ENCODE peak calls at places on chromosomes 11 and 22, in four cellular contexts. F is fibroblast of villous mesenchyme; V is CD8-positive, alpha-beta T cell; E is AG04450. M is an unnamed sample.

GRCh38 chr22:48705159-48705916 is 1122.3 kb downstream of the BRD1 start:
- DNase-seq in F (no peak), V (no peak), E (no peak), M (no peak)

GRCh38 chr22:17346578-17346977 is 22.7 kb upstream of the CECR2 start:
- DNase-seq in F (no peak), V (no peak), E (no peak), M (no peak)

GRCh38 chr11:76369406-76369805 is 11.5 kb downstream of the THAP12 start:
- DNase-seq in F (no peak), V (no peak), E (no peak), M (no peak)

GRCh38 chr11:107840120-107840479 is 18.5 kb downstream of the SLC35F2 start:
- DNase-seq in F (no peak), V (no peak), E (no peak), M (no peak)

GRCh38 chr22:43436536-43437267 is 24.9 kb downstream of the MPPED1 start:
- DNase-seq in F (no peak), V (no peak), E (no peak), M (no peak)

GRCh38 chr11:57306156-57306876 is 18.4 kb downstream of the TNKS1BP1 start:
- DNase-seq in F (no peak), V (no peak), E (no peak), M (no peak)

GRCh38 chr22:23294221-23294620 is 113.9 kb downstream of the BCR start:
- DNase-seq in F (no peak), V (no peak), E (no peak), M (no peak)

GRCh38 chr11:94185387-94186084 is 56.9 kb downstream of the PANX1 start:
- DNase-seq in F (peak), V (no peak), E (peak), M (no peak)

GRCh38 chr11:115324569-115325432 is 179.4 kb downstream of the CADM1 start:
- DNase-seq in F (peak), V (no peak), E (peak), M (no peak)

GRCh38 chr11:58765078-58765477 is 33.3 kb upstream of the GLYAT start:
- DNase-seq in F (no peak), V (no peak), E (no peak), M (no peak)

GRCh38 chr11:43835104-43835503 is 45.5 kb upstream of the ALKBH3 start:
- DNase-seq in F (peak), V (no peak), E (no peak), M (peak)

GRCh38 chr22:37634505-37635002 is 4.9 kb upstream of the SH3BP1 start:
- DNase-seq in F (no peak), V (no peak), E (no peak), M (no peak)

GRCh38 chr22:47663615-47664605 is 901.5 kb downstream of the TBC1D22A start:
- DNase-seq in F (no peak), V (no peak), E (no peak), M (no peak)

GRCh38 chr11:32312865-32313403 is 122.4 kb downstream of the WT1 start:
- DNase-seq in F (peak), V (no peak), E (no peak), M (no peak)

GRCh38 chr22:42902875-42903510 is 45.9 kb upstream of the ARFGAP3 start:
- DNase-seq in F (peak), V (no peak), E (peak), M (no peak)

GRCh38 chr11:77386178-77386577 is 84.7 kb upstream of the GDPD4 start:
- DNase-seq in F (no peak), V (no peak), E (no peak), M (no peak)

GRCh38 chr11:106087815-106088435 is 10.5 kb downstream of the AASDHPPT start:
- DNase-seq in F (peak), V (no peak), E (no peak), M (no peak)

GRCh38 chr11:6251120-6251733 is 8.4 kb upstream of the CCKBR start:
- DNase-seq in F (peak), V (no peak), E (peak), M (peak)

GRCh38 chr11:95576149-95576851 is 213.3 kb downstream of the FAM76B start:
- DNase-seq in F (no peak), V (no peak), E (no peak), M (no peak)

GRCh38 chr22:30372915-30373314 is 14.3 kb downstream of the RNF215 start:
- DNase-seq in F (no peak), V (no peak), E (no peak), M (no peak)
- TF ChIP-seq CTCF in F (no peak), V (no peak), E (no peak), M (no peak)

GRCh38 chr11:68314203-68314885 is 2.0 kb downstream of the LRP5 start:
- DNase-seq in F (no peak), V (no peak), E (no peak), M (no peak)

GRCh38 chr11:68314886-68315580 is 2.6 kb downstream of the LRP5 start:
- DNase-seq in F (peak), V (no peak), E (no peak), M (no peak)

GRCh38 chr11:68313574-68314202 is 1.3 kb downstream of the LRP5 start:
- DNase-seq in F (peak), V (no peak), E (no peak), M (no peak)

GRCh38 chr11:68315581-68315920 is 3.2 kb downstream of the LRP5 start:
- DNase-seq in F (no peak), V (no peak), E (no peak), M (no peak)

DNA sequence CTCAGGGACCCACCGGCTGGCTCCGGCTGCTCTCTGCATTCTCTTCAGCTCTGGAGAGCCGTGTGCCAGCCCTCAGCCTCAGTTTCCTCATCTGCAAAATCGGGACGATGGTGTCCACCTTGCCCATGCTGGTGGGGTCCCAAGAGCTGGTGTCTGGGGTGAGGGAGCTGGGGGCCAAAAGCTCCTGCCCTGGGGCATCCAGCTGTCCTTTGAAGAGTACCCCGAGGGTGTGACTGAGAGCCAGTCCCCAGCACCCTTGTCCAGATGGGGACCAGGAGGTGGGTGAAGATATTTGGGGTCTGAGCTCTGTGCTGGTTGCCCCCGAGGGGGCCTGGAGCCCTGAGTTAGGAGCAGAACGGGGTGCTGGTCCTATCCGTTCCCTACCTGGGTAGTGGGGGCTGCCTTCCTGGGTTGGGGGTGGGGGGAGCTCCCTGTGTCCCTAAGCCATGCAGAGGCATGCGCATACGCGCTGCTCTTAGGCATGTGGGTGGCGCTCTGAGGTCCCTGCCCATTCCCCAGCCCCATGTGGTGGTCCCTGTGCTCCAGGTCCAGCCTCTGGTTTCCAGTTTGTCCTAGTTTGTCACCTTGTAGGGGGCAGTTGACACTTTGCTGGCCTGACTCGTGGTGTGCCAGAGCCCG is 4.9 kb downstream of the LRP5 start:
- DNase-seq in F (no peak), V (no peak), E (no peak), M (no peak)
- H3K4me3 ChIP-seq in F (no peak), V (no peak), E (no peak), M (no peak)

GRCh38 chr11:125871391-125872137 is 15.9 kb upstream of the HYLS1 start:
- DNase-seq in F (peak), V (no peak), E (no peak), M (peak)
- TF ChIP-seq CTCF in F (peak), V (no peak), E (peak), M (peak)

DNA sequence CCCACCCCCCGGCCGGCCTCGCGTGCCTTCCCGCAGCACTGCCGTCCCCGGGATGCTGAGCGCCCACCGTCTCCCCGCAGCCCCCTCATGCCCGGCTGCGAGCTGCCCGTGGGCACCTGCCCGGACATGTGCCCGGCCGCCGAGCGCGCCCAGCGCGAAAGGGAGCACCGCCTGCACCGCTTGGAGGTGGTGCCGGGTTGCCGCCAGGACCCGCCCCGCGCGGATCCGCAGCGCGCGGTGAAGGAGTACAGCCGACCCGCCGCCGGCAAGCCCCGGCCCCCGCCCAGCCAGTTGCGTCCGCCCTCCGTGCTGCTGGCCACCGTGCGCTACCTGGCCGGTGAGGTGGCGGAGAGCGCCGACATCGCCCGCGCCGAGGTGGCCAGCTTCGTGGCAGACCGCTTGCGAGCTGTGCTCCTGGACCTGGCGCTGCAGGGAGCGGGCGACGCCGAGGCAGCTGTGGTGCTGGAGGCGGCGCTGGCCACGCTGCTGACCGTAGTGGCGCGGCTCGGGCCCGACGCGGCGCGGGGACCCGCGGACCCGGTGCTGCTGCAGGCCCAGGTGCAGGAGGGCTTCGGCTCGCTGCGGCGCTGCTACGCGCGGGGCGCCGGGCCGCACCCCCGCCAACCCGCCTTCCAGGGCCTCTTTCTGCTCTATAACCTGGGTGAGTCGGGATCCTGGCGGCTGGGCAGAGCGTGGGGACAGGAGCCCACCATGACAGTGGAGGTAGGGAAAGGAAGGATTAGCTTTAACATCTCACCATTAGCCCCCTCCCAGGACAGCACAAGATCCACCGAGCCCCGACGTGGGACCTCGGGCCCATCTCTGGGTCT is at the start of gene SAC3D1:
- DNase-seq in F (no peak), V (no peak), E (no peak), M (peak)
- H3K4me3 ChIP-seq in F (peak), V (peak), E (peak), M (peak)

DNA sequence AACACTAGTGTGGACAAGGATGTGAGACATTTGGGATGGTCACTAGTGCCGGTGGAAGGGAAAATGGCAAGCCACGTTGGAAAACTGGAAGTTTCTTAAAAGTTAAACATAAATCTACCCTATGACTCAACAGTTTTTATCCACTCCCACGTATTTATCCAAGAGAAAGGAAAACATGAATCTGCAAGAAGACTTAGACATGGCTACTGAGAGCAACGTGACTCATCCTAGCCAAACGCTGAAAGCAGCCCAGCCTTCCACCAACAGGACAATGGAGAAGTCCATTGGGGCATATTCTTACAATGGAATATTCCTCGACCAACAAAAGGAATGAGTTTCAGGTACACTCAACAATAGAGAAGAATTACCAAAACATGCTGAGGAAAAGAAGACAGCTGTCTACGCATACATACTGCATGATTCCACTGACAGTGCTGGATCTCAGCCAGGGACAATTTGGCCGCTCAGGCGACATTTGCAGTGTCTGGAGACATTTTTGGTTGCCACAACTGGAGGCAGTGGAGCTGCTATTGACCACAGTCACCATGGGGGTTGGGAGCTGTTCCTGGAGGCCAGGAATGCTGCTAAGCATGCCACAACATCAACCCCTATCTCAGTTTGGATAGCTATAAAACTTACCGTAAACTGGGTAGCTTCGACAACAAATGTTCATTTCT is 21.2 kb downstream of the SYT13 start:
- DNase-seq in F (peak), V (no peak), E (peak), M (peak)
- TF ChIP-seq CTCF in F (no peak), V (no peak), E (no peak), M (no peak)

GRCh38 chr22:30265131-30265720 is 1.4 kb downstream of the OSM start:
- DNase-seq in F (no peak), V (no peak), E (no peak), M (no peak)

GRCh38 chr22:30268331-30268730 is 1.7 kb upstream of the OSM start:
- DNase-seq in F (no peak), V (no peak), E (no peak), M (no peak)

GRCh38 chr22:30266445-30267381 is at the start of gene OSM:
- DNase-seq in F (no peak), V (peak), E (no peak), M (no peak)

GRCh38 chr22:30265851-30266444 is 703 bp downstream of the OSM start:
- DNase-seq in F (no peak), V (peak), E (no peak), M (no peak)

GRCh38 chr22:30267382-30268302 is 991 bp upstream of the OSM start:
- DNase-seq in F (no peak), V (peak), E (no peak), M (no peak)
- H3K4me3 ChIP-seq in F (no peak), V (peak), E (no peak), M (no peak)

M was measured in retinal pigment epithelial cell.